ENCODE peak calls at places on chromosome 15, in seven cellular contexts. One of them, this sample, is unnamed.

GRCh38 chr15:36432162-36432561 is 147.3 kb upstream of the CDIN1 start:
- DNase-seq in heart right ventricle: no peak
- DNase-seq in HFFc6: peak; percentile 85
- DNase-seq in iris pigment epithelial cell: peak; percentile 19
- DNase-seq in activated CD8-positive, alpha-beta memory T cell treated with anti-CD3 and anti-CD28 coated beads, Interleukin-2, amount 50 U/mL, for 48 hours: no peak
- DNase-seq in nucleus accumbens: no peak
- DNase-seq in choroid plexus epithelial cell: no peak
- DNase-seq in this sample: no peak

GRCh38 chr15:83516935-83517334 is 69.8 kb downstream of the SH3GL3 start:
- DNase-seq in heart right ventricle: no peak
- DNase-seq in activated CD8-positive, alpha-beta memory T cell treated with anti-CD3 and anti-CD28 coated beads, Interleukin-2, amount 50 U/mL, for 48 hours: no peak
- DNase-seq in choroid plexus epithelial cell: peak; percentile 34
- DNase-seq in HFFc6: peak; percentile 14
- DNase-seq in nucleus accumbens: no peak
- DNase-seq in iris pigment epithelial cell: peak; percentile 43
- DNase-seq in this sample: no peak

GRCh38 chr15:51793521-51793920 is 35.9 kb upstream of the TMOD3 start:
- DNase-seq in HFFc6: no peak
- DNase-seq in heart right ventricle: peak; percentile 58
- DNase-seq in activated CD8-positive, alpha-beta memory T cell treated with anti-CD3 and anti-CD28 coated beads, Interleukin-2, amount 50 U/mL, for 48 hours: no peak
- DNase-seq in iris pigment epithelial cell: peak; percentile 17
- DNase-seq in nucleus accumbens: no peak
- DNase-seq in choroid plexus epithelial cell: peak; percentile 76
- DNase-seq in this sample: peak; percentile 44

GRCh38 chr15:88897456-88898194 is 2.3 kb upstream of the HAPLN3 start:
- DNase-seq in iris pigment epithelial cell: peak; percentile 92
- DNase-seq in HFFc6: peak; percentile 77
- DNase-seq in heart right ventricle: peak; percentile 86
- DNase-seq in nucleus accumbens: peak; percentile 30
- DNase-seq in choroid plexus epithelial cell: peak; percentile 88
- DNase-seq in activated CD8-positive, alpha-beta memory T cell treated with anti-CD3 and anti-CD28 coated beads, Interleukin-2, amount 50 U/mL, for 48 hours: peak; percentile 88
- DNase-seq in this sample: peak; percentile 90

GRCh38 chr15:101063891-101064794 is 145.0 kb downstream of the LRRK1 start:
- DNase-seq in iris pigment epithelial cell: no peak
- DNase-seq in HFFc6: no peak
- DNase-seq in activated CD8-positive, alpha-beta memory T cell treated with anti-CD3 and anti-CD28 coated beads, Interleukin-2, amount 50 U/mL, for 48 hours: no peak
- DNase-seq in nucleus accumbens: peak; percentile 63
- DNase-seq in choroid plexus epithelial cell: peak; percentile 60
- DNase-seq in heart right ventricle: peak; percentile 69
- DNase-seq in this sample: peak; percentile 58

GRCh38 chr15:79933245-79933644 is 36.4 kb upstream of the MTHFS start:
- DNase-seq in iris pigment epithelial cell: no peak
- DNase-seq in nucleus accumbens: no peak
- DNase-seq in HFFc6: no peak
- DNase-seq in activated CD8-positive, alpha-beta memory T cell treated with anti-CD3 and anti-CD28 coated beads, Interleukin-2, amount 50 U/mL, for 48 hours: no peak
- DNase-seq in choroid plexus epithelial cell: no peak
- DNase-seq in heart right ventricle: no peak
- DNase-seq in this sample: no peak

GRCh38 chr15:69861331-69862171 is 236.2 kb downstream of the TLE3 start:
- DNase-seq in choroid plexus epithelial cell: peak; percentile 45
- DNase-seq in heart right ventricle: no peak
- DNase-seq in iris pigment epithelial cell: peak; percentile 23
- DNase-seq in HFFc6: no peak
- DNase-seq in activated CD8-positive, alpha-beta memory T cell treated with anti-CD3 and anti-CD28 coated beads, Interleukin-2, amount 50 U/mL, for 48 hours: no peak
- DNase-seq in nucleus accumbens: no peak
- DNase-seq in this sample: no peak

GRCh38 chr15:41987925-41988275 is 15.5 kb upstream of the EHD4 start:
- DNase-seq in HFFc6: no peak
- DNase-seq in nucleus accumbens: no peak
- DNase-seq in heart right ventricle: no peak
- DNase-seq in choroid plexus epithelial cell: no peak
- DNase-seq in iris pigment epithelial cell: no peak
- DNase-seq in activated CD8-positive, alpha-beta memory T cell treated with anti-CD3 and anti-CD28 coated beads, Interleukin-2, amount 50 U/mL, for 48 hours: no peak
- DNase-seq in this sample: no peak

This sample was measured in left ventricle myocardium inferior.